ENCODE peak calls at places on chromosomes 4 and X, in five cellular contexts. One of them, this sample, is unnamed. For H3K9me3, the result is how much of the 10 kb centered on the place peaks cover.

GRCh38 chr4:21901831-21902230 is 46.7 kb downstream of the KCNIP4 start:
- DNase-seq in Panc1: no peak
- DNase-seq in IMR-90: peak
- DNase-seq in CD8-positive, alpha-beta T cell: no peak
- DNase-seq in MG63: no peak
- DNase-seq in this sample: no peak

GRCh38 chrX:78024349-78025108 is 55.1 kb upstream of the PGAM4 start:
- DNase-seq in MG63: peak
- DNase-seq in IMR-90: peak
- DNase-seq in CD8-positive, alpha-beta T cell: no peak
- DNase-seq in Panc1: peak
- DNase-seq in this sample: peak

GRCh38 chr4:25755911-25756310 is 100.3 kb downstream of the SLC34A2 start:
- DNase-seq in MG63: no peak
- DNase-seq in CD8-positive, alpha-beta T cell: no peak
- DNase-seq in Panc1: no peak
- DNase-seq in IMR-90: no peak
- DNase-seq in this sample: no peak

GRCh38 chr4:38281416-38282071 is 321.3 kb downstream of the PTTG2 start:
- DNase-seq in IMR-90: peak
- DNase-seq in Panc1: no peak
- DNase-seq in MG63: no peak
- DNase-seq in CD8-positive, alpha-beta T cell: no peak
- DNase-seq in this sample: no peak

GRCh38 chr4:41207330-41207831 is 7.0 kb downstream of the APBB2 start:
- DNase-seq in IMR-90: no peak
- DNase-seq in Panc1: no peak
- DNase-seq in CD8-positive, alpha-beta T cell: no peak
- DNase-seq in MG63: no peak
- DNase-seq in this sample: no peak

GRCh38 chrX:136627381-136627780 is 20.6 kb upstream of the CD40LG start:
- DNase-seq in MG63: no peak
- DNase-seq in CD8-positive, alpha-beta T cell: no peak
- DNase-seq in Panc1: no peak
- DNase-seq in IMR-90: no peak
- DNase-seq in this sample: no peak

GRCh38 chrX:19904778-19905367 is 17.5 kb upstream of the SH3KBP1 start:
- DNase-seq in MG63: peak
- DNase-seq in Panc1: no peak
- DNase-seq in IMR-90: peak
- DNase-seq in CD8-positive, alpha-beta T cell: no peak
- DNase-seq in this sample: no peak

GRCh38 chr4:137692205-137692604 is 159.9 kb upstream of the PCDH18 start:
- DNase-seq in MG63: no peak
- DNase-seq in Panc1: no peak
- DNase-seq in IMR-90: no peak
- DNase-seq in CD8-positive, alpha-beta T cell: no peak
- DNase-seq in this sample: no peak

GRCh38 chrX:18674417-18674787 is 2.5 kb upstream of the RS1 start:
- DNase-seq in CD8-positive, alpha-beta T cell: peak
- DNase-seq in IMR-90: no peak
- DNase-seq in Panc1: no peak
- DNase-seq in MG63: peak
- DNase-seq in this sample: no peak

GRCh38 chr4:152640058-152640921 is 39.5 kb downstream of the TMEM154 start:
- DNase-seq in IMR-90: peak
- DNase-seq in MG63: no peak
- DNase-seq in Panc1: peak
- DNase-seq in CD8-positive, alpha-beta T cell: no peak
- DNase-seq in this sample: no peak

GRCh38 chrX:10327651-10328050 is 170.9 kb downstream of the CLCN4 start:
- DNase-seq in MG63: no peak
- DNase-seq in Panc1: no peak
- DNase-seq in IMR-90: peak
- DNase-seq in CD8-positive, alpha-beta T cell: no peak
- DNase-seq in this sample: no peak

GRCh38 chr4:176377705-176378302 is 58.0 kb downstream of the SPCS3 start:
- DNase-seq in MG63: no peak
- DNase-seq in IMR-90: peak
- DNase-seq in Panc1: no peak
- DNase-seq in CD8-positive, alpha-beta T cell: no peak
- DNase-seq in this sample: no peak

GRCh38 chr4:184747034-184747830 is 13.3 kb upstream of the CENPU start:
- DNase-seq in Panc1: no peak
- DNase-seq in MG63: no peak
- DNase-seq in IMR-90: no peak
- DNase-seq in CD8-positive, alpha-beta T cell: no peak
- DNase-seq in this sample: no peak

GRCh38 chr4:97582890-97583289 is 560.4 kb downstream of the STPG2 start:
- DNase-seq in IMR-90: no peak
- DNase-seq in Panc1: no peak
- DNase-seq in CD8-positive, alpha-beta T cell: no peak
- DNase-seq in MG63: no peak
- DNase-seq in this sample: no peak

GRCh38 chr4:80184791-80185756 is 12.2 kb upstream of the PRDM8 start:
- DNase-seq in Panc1: no peak
- DNase-seq in MG63: peak
- DNase-seq in CD8-positive, alpha-beta T cell: no peak
- DNase-seq in IMR-90: no peak
- DNase-seq in this sample: no peak

GRCh38 chr4:6300359-6300758 is 30.7 kb downstream of the WFS1 start:
- DNase-seq in MG63: no peak
- DNase-seq in IMR-90: no peak
- DNase-seq in Panc1: no peak
- DNase-seq in CD8-positive, alpha-beta T cell: no peak
- DNase-seq in this sample: no peak

GRCh38 chr4:748461-748860 is 42.8 kb downstream of the PCGF3 start:
- DNase-seq in Panc1: no peak
- DNase-seq in IMR-90: no peak
- DNase-seq in MG63: no peak
- DNase-seq in CD8-positive, alpha-beta T cell: no peak
- DNase-seq in this sample: no peak
- H3K9me3 ChIP-seq in Panc1: under half
- H3K9me3 ChIP-seq in IMR-90: under half
- H3K9me3 ChIP-seq in MG63: under half
- H3K9me3 ChIP-seq in CD8-positive, alpha-beta T cell: under half
- H3K9me3 ChIP-seq in this sample: under half

DNA sequence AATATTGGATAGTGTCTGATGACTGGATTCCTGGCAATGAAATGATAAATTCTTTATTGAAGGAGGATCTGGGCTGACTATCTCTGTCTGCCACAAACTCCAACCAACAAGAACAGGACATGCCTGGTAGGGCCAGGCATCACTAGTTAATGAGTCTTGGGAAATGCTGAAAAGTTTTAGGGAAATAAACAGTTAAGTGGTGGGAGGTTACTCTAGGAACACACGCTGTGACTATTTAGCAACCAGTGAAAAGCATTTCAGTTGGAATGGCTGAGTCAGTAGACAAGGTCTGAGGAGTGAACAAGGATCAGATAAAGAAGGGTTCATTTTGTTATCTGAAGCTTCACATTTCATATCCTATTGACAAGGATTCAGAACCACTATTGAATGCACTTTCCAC is 394.9 kb upstream of the BOD1L1 start:
- DNase-seq in MG63: peak
- DNase-seq in IMR-90: peak
- DNase-seq in Panc1: no peak
- DNase-seq in CD8-positive, alpha-beta T cell: no peak
- DNase-seq in this sample: no peak
- H3K9me3 ChIP-seq in MG63: under half
- H3K9me3 ChIP-seq in IMR-90: under half
- H3K9me3 ChIP-seq in Panc1: under half
- H3K9me3 ChIP-seq in CD8-positive, alpha-beta T cell: under half
- H3K9me3 ChIP-seq in this sample: under half

GRCh38 chr4:173514641-173515217 is 15.3 kb downstream of the HAND2 start:
- DNase-seq in Panc1: no peak
- DNase-seq in CD8-positive, alpha-beta T cell: no peak
- DNase-seq in IMR-90: no peak
- DNase-seq in MG63: no peak
- DNase-seq in this sample: no peak
- H3K9me3 ChIP-seq in Panc1: under half
- H3K9me3 ChIP-seq in CD8-positive, alpha-beta T cell: under half
- H3K9me3 ChIP-seq in IMR-90: under half
- H3K9me3 ChIP-seq in MG63: under half
- H3K9me3 ChIP-seq in this sample: under half

DNA sequence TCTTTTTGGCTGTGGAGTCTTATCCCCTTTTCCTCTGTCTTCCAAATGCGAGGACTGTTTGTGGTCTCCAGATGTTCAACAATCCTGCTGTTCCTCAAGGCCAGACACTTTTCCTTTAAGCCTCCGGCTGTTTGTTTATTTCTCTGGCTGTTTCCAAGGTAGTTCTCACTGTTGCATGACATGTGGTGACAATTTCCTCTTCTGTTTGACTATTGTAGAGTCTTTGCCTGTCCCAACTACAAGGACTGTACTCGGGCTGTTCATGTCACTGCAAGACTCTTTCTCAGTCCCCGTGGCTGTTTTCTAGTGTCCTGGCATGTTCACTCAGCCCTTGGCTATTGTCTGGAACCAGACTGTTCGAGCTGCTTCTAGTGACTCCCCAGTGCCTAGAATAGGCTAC is 50.6 kb downstream of the ZNF157 start:
- DNase-seq in MG63: no peak
- DNase-seq in Panc1: no peak
- DNase-seq in IMR-90: no peak
- DNase-seq in CD8-positive, alpha-beta T cell: no peak
- DNase-seq in this sample: no peak
- H3K9me3 ChIP-seq in MG63: under half
- H3K9me3 ChIP-seq in Panc1: under half
- H3K9me3 ChIP-seq in IMR-90: under half
- H3K9me3 ChIP-seq in CD8-positive, alpha-beta T cell: under half
- H3K9me3 ChIP-seq in this sample: under half

DNA sequence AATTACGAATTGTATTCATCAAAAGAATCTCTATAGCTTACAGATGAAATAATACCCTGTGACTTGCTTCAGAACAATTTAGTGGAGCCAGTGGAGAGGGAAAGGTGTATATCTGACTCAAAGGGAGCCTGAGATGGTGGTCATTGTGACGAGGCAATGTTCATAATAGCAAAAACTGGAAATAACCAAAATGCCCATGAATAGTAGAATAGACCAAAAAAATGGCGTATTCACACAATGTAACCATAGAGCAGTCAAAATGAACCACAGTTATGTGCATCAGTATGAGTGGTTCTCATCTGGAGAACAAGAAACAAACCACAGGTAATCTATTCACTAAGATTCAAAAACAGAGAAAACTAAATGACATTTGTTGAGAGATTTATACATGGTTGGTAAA is 125.3 kb upstream of the CLNK start:
- DNase-seq in MG63: no peak
- DNase-seq in Panc1: no peak
- DNase-seq in IMR-90: no peak
- DNase-seq in CD8-positive, alpha-beta T cell: no peak
- DNase-seq in this sample: no peak
- H3K9me3 ChIP-seq in MG63: under half
- H3K9me3 ChIP-seq in Panc1: under half
- H3K9me3 ChIP-seq in IMR-90: under half
- H3K9me3 ChIP-seq in CD8-positive, alpha-beta T cell: under half
- H3K9me3 ChIP-seq in this sample: under half

GRCh38 chrX:2345562-2345961 is 155.2 kb downstream of the DHRSX start:
- DNase-seq in MG63: no peak
- DNase-seq in IMR-90: no peak
- DNase-seq in Panc1: no peak
- DNase-seq in CD8-positive, alpha-beta T cell: no peak
- DNase-seq in this sample: no peak

GRCh38 chrX:2346158-2346557 is 154.6 kb downstream of the DHRSX start:
- DNase-seq in Panc1: no peak
- DNase-seq in MG63: no peak
- DNase-seq in CD8-positive, alpha-beta T cell: no peak
- DNase-seq in IMR-90: no peak
- DNase-seq in this sample: no peak

GRCh38 chrX:2343413-2343812 is 157.4 kb downstream of the DHRSX start:
- DNase-seq in CD8-positive, alpha-beta T cell: no peak
- DNase-seq in Panc1: no peak
- DNase-seq in IMR-90: no peak
- DNase-seq in MG63: no peak
- DNase-seq in this sample: no peak

GRCh38 chrX:2342281-2342688 is 158.5 kb downstream of the DHRSX start:
- DNase-seq in Panc1: no peak
- DNase-seq in IMR-90: no peak
- DNase-seq in CD8-positive, alpha-beta T cell: no peak
- DNase-seq in MG63: no peak
- DNase-seq in this sample: no peak

GRCh38 chrX:2342878-2343277 is 157.9 kb downstream of the DHRSX start:
- DNase-seq in MG63: peak
- DNase-seq in CD8-positive, alpha-beta T cell: no peak
- DNase-seq in Panc1: no peak
- DNase-seq in IMR-90: peak
- DNase-seq in this sample: no peak
- H3K9me3 ChIP-seq in MG63: under half
- H3K9me3 ChIP-seq in CD8-positive, alpha-beta T cell: under half
- H3K9me3 ChIP-seq in Panc1: under half
- H3K9me3 ChIP-seq in IMR-90: under half
- H3K9me3 ChIP-seq in this sample: under half

GRCh38 chrX:124940536-124940935 is 379.1 kb upstream of the TEX13C start:
- DNase-seq in MG63: no peak
- DNase-seq in CD8-positive, alpha-beta T cell: no peak
- DNase-seq in Panc1: no peak
- DNase-seq in IMR-90: no peak
- DNase-seq in this sample: no peak
- H3K9me3 ChIP-seq in MG63: under half
- H3K9me3 ChIP-seq in CD8-positive, alpha-beta T cell: under half
- H3K9me3 ChIP-seq in Panc1: under half
- H3K9me3 ChIP-seq in IMR-90: under half
- H3K9me3 ChIP-seq in this sample: under half

DNA sequence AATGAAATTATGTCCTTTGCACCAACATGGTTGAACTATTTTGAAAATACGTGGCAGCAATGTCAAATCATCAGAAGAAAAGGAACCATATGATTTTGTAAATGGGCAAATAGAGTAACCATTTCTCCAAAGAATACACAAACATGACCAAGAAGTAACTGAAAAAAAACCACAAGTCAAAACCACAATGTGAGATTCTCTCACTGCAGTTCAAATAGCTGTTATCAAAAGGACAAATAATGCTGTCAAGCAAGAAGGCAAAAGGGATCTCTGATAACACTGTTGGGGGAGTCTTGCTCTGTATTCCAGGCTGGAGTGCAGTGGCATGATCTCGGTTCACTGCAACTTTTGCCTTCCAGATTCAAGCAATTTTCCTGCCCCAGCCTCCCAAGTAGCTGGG is 280.8 kb upstream of the ZCCHC13 start:
- DNase-seq in IMR-90: no peak
- DNase-seq in CD8-positive, alpha-beta T cell: no peak
- DNase-seq in MG63: no peak
- DNase-seq in Panc1: no peak
- DNase-seq in this sample: no peak
- H3K9me3 ChIP-seq in IMR-90: under half
- H3K9me3 ChIP-seq in CD8-positive, alpha-beta T cell: under half
- H3K9me3 ChIP-seq in MG63: under half
- H3K9me3 ChIP-seq in Panc1: under half
- H3K9me3 ChIP-seq in this sample: under half